ENCODE peak calls at places on chromosomes 3 and 15, in ten cellular contexts. One of them, this sample, is unnamed.

GRCh38 chr3:98887684-98888083 is 13.8 kb downstream of the DCBLD2 start:
- DNase-seq in cardiac fibroblast: no peak
- DNase-seq in NCI-H187 treated with DMSO at 0.1 percent for 48 hours: no peak
- DNase-seq in endodermal cell: no peak
- DNase-seq in AG08396: no peak
- DNase-seq in MM.1S: no peak
- DNase-seq in esophagus squamous epithelium: no peak
- DNase-seq in GM23248: no peak
- DNase-seq in GM18507: no peak
- DNase-seq in activated CD4-positive, alpha-beta T cell treated with anti-CD3 and anti-CD28 coated beads for 48 hours: no peak
- DNase-seq in this sample: no peak

GRCh38 chr15:93608643-93609148 is 519.7 kb upstream of the RGMA start:
- DNase-seq in cardiac fibroblast: no peak
- DNase-seq in NCI-H187 treated with DMSO at 0.1 percent for 48 hours: no peak
- DNase-seq in endodermal cell: no peak
- DNase-seq in AG08396: no peak
- DNase-seq in MM.1S: no peak
- DNase-seq in esophagus squamous epithelium: no peak
- DNase-seq in GM23248: no peak
- DNase-seq in GM18507: no peak
- DNase-seq in activated CD4-positive, alpha-beta T cell treated with anti-CD3 and anti-CD28 coated beads for 48 hours: no peak
- DNase-seq in this sample: no peak

GRCh38 chr3:53045784-53046170 is at the start of gene SFMBT1:
- DNase-seq in cardiac fibroblast: peak; percentile 71
- DNase-seq in NCI-H187 treated with DMSO at 0.1 percent for 48 hours: no peak
- DNase-seq in endodermal cell: peak; percentile 81
- DNase-seq in AG08396: peak; percentile 96
- DNase-seq in MM.1S: peak; percentile 72
- DNase-seq in esophagus squamous epithelium: no peak
- DNase-seq in GM23248: peak; percentile 75
- DNase-seq in GM18507: peak; percentile 81
- DNase-seq in activated CD4-positive, alpha-beta T cell treated with anti-CD3 and anti-CD28 coated beads for 48 hours: peak; percentile 78
- DNase-seq in this sample: peak; percentile 35

GRCh38 chr15:78067328-78068241 is 9.9 kb downstream of the TBC1D2B start:
- DNase-seq in cardiac fibroblast: no peak
- DNase-seq in NCI-H187 treated with DMSO at 0.1 percent for 48 hours: no peak
- DNase-seq in endodermal cell: no peak
- DNase-seq in AG08396: no peak
- DNase-seq in MM.1S: no peak
- DNase-seq in esophagus squamous epithelium: no peak
- DNase-seq in GM23248: peak; percentile 31
- DNase-seq in GM18507: no peak
- DNase-seq in activated CD4-positive, alpha-beta T cell treated with anti-CD3 and anti-CD28 coated beads for 48 hours: no peak
- DNase-seq in this sample: no peak

GRCh38 chr3:186320862-186321568 is 41.0 kb downstream of the DGKG start:
- DNase-seq in cardiac fibroblast: no peak
- DNase-seq in NCI-H187 treated with DMSO at 0.1 percent for 48 hours: no peak
- DNase-seq in endodermal cell: no peak
- DNase-seq in AG08396: no peak
- DNase-seq in MM.1S: no peak
- DNase-seq in esophagus squamous epithelium: no peak
- DNase-seq in GM23248: peak; percentile 41
- DNase-seq in GM18507: no peak
- DNase-seq in activated CD4-positive, alpha-beta T cell treated with anti-CD3 and anti-CD28 coated beads for 48 hours: no peak
- DNase-seq in this sample: no peak

GRCh38 chr3:121399820-121400219 is 146.0 kb downstream of the POLQ start:
- DNase-seq in cardiac fibroblast: no peak
- DNase-seq in NCI-H187 treated with DMSO at 0.1 percent for 48 hours: no peak
- DNase-seq in endodermal cell: no peak
- DNase-seq in AG08396: no peak
- DNase-seq in MM.1S: no peak
- DNase-seq in esophagus squamous epithelium: no peak
- DNase-seq in GM23248: no peak
- DNase-seq in GM18507: no peak
- DNase-seq in activated CD4-positive, alpha-beta T cell treated with anti-CD3 and anti-CD28 coated beads for 48 hours: no peak
- DNase-seq in this sample: no peak

GRCh38 chr15:56059716-56060115 is 66.3 kb upstream of the NEDD4 start:
- DNase-seq in cardiac fibroblast: no peak
- DNase-seq in NCI-H187 treated with DMSO at 0.1 percent for 48 hours: no peak
- DNase-seq in endodermal cell: no peak
- DNase-seq in AG08396: no peak
- DNase-seq in MM.1S: no peak
- DNase-seq in esophagus squamous epithelium: no peak
- DNase-seq in GM23248: no peak
- DNase-seq in GM18507: no peak
- DNase-seq in activated CD4-positive, alpha-beta T cell treated with anti-CD3 and anti-CD28 coated beads for 48 hours: no peak
- DNase-seq in this sample: no peak

GRCh38 chr3:35643391-35643790 is 4.1 kb downstream of the ARPP21 start:
- DNase-seq in cardiac fibroblast: no peak
- DNase-seq in NCI-H187 treated with DMSO at 0.1 percent for 48 hours: no peak
- DNase-seq in endodermal cell: no peak
- DNase-seq in AG08396: no peak
- DNase-seq in MM.1S: no peak
- DNase-seq in esophagus squamous epithelium: no peak
- DNase-seq in GM23248: no peak
- DNase-seq in GM18507: no peak
- DNase-seq in activated CD4-positive, alpha-beta T cell treated with anti-CD3 and anti-CD28 coated beads for 48 hours: no peak
- DNase-seq in this sample: no peak

GRCh38 chr3:4693620-4694019 is 200.5 kb downstream of the ITPR1 start:
- DNase-seq in cardiac fibroblast: no peak
- DNase-seq in NCI-H187 treated with DMSO at 0.1 percent for 48 hours: no peak
- DNase-seq in endodermal cell: peak; percentile 43
- DNase-seq in AG08396: no peak
- DNase-seq in MM.1S: no peak
- DNase-seq in esophagus squamous epithelium: no peak
- DNase-seq in GM23248: no peak
- DNase-seq in GM18507: no peak
- DNase-seq in activated CD4-positive, alpha-beta T cell treated with anti-CD3 and anti-CD28 coated beads for 48 hours: no peak
- DNase-seq in this sample: no peak

GRCh38 chr3:46947981-46948791 is 28.4 kb downstream of the CCDC12 start:
- DNase-seq in cardiac fibroblast: peak; percentile 65
- DNase-seq in NCI-H187 treated with DMSO at 0.1 percent for 48 hours: no peak
- DNase-seq in endodermal cell: peak; percentile 83
- DNase-seq in AG08396: no peak
- DNase-seq in MM.1S: no peak
- DNase-seq in esophagus squamous epithelium: no peak
- DNase-seq in GM23248: peak; percentile 28
- DNase-seq in GM18507: no peak
- DNase-seq in activated CD4-positive, alpha-beta T cell treated with anti-CD3 and anti-CD28 coated beads for 48 hours: peak; percentile 70
- DNase-seq in this sample: no peak

GRCh38 chr15:59691194-59691805 is 2.2 kb upstream of the BNIP2 start:
- DNase-seq in cardiac fibroblast: peak; percentile 74
- DNase-seq in NCI-H187 treated with DMSO at 0.1 percent for 48 hours: no peak
- DNase-seq in endodermal cell: no peak
- DNase-seq in AG08396: peak; percentile 26
- DNase-seq in MM.1S: peak; percentile 71
- DNase-seq in esophagus squamous epithelium: no peak
- DNase-seq in GM23248: peak; percentile 67
- DNase-seq in GM18507: no peak
- DNase-seq in activated CD4-positive, alpha-beta T cell treated with anti-CD3 and anti-CD28 coated beads for 48 hours: peak; percentile 52
- DNase-seq in this sample: peak; percentile 41

GRCh38 chr15:73857193-73857920 is 16.0 kb upstream of the TBC1D21 start:
- DNase-seq in cardiac fibroblast: no peak
- DNase-seq in NCI-H187 treated with DMSO at 0.1 percent for 48 hours: no peak
- DNase-seq in endodermal cell: peak; percentile 35
- DNase-seq in AG08396: no peak
- DNase-seq in MM.1S: no peak
- DNase-seq in esophagus squamous epithelium: no peak
- DNase-seq in GM23248: no peak
- DNase-seq in GM18507: no peak
- DNase-seq in activated CD4-positive, alpha-beta T cell treated with anti-CD3 and anti-CD28 coated beads for 48 hours: no peak
- DNase-seq in this sample: no peak

GRCh38 chr3:14516738-14517345 is 23.3 kb downstream of the GRIP2 start:
- DNase-seq in cardiac fibroblast: no peak
- DNase-seq in NCI-H187 treated with DMSO at 0.1 percent for 48 hours: no peak
- DNase-seq in endodermal cell: peak; percentile 39
- DNase-seq in AG08396: no peak
- DNase-seq in MM.1S: no peak
- DNase-seq in esophagus squamous epithelium: no peak
- DNase-seq in GM23248: no peak
- DNase-seq in GM18507: no peak
- DNase-seq in activated CD4-positive, alpha-beta T cell treated with anti-CD3 and anti-CD28 coated beads for 48 hours: no peak
- DNase-seq in this sample: no peak

GRCh38 chr3:42032693-42033349 is 58.3 kb upstream of the TRAK1 start:
- DNase-seq in cardiac fibroblast: peak; percentile 91
- DNase-seq in NCI-H187 treated with DMSO at 0.1 percent for 48 hours: no peak
- DNase-seq in endodermal cell: no peak
- DNase-seq in AG08396: peak; percentile 39
- DNase-seq in MM.1S: no peak
- DNase-seq in esophagus squamous epithelium: no peak
- DNase-seq in GM23248: peak; percentile 97
- DNase-seq in GM18507: no peak
- DNase-seq in activated CD4-positive, alpha-beta T cell treated with anti-CD3 and anti-CD28 coated beads for 48 hours: no peak
- DNase-seq in this sample: no peak

GRCh38 chr3:50264964-50265485 is 3.9 kb upstream of the SEMA3B start:
- DNase-seq in cardiac fibroblast: no peak
- DNase-seq in NCI-H187 treated with DMSO at 0.1 percent for 48 hours: no peak
- DNase-seq in endodermal cell: no peak
- DNase-seq in AG08396: no peak
- DNase-seq in MM.1S: no peak
- DNase-seq in esophagus squamous epithelium: no peak
- DNase-seq in GM23248: no peak
- DNase-seq in GM18507: no peak
- DNase-seq in activated CD4-positive, alpha-beta T cell treated with anti-CD3 and anti-CD28 coated beads for 48 hours: no peak
- DNase-seq in this sample: no peak

GRCh38 chr3:195236076-195236798 is 34.7 kb downstream of the XXYLT1 start:
- DNase-seq in cardiac fibroblast: no peak
- DNase-seq in NCI-H187 treated with DMSO at 0.1 percent for 48 hours: no peak
- DNase-seq in endodermal cell: peak; percentile 23
- DNase-seq in AG08396: no peak
- DNase-seq in MM.1S: no peak
- DNase-seq in esophagus squamous epithelium: no peak
- DNase-seq in GM23248: no peak
- DNase-seq in GM18507: no peak
- DNase-seq in activated CD4-positive, alpha-beta T cell treated with anti-CD3 and anti-CD28 coated beads for 48 hours: no peak
- DNase-seq in this sample: no peak

GRCh38 chr3:150449169-150449721 is 41.1 kb downstream of the TSC22D2 start:
- DNase-seq in cardiac fibroblast: peak; percentile 63
- DNase-seq in NCI-H187 treated with DMSO at 0.1 percent for 48 hours: no peak
- DNase-seq in endodermal cell: no peak
- DNase-seq in AG08396: no peak
- DNase-seq in MM.1S: no peak
- DNase-seq in esophagus squamous epithelium: no peak
- DNase-seq in GM23248: peak; percentile 79
- DNase-seq in GM18507: no peak
- DNase-seq in activated CD4-positive, alpha-beta T cell treated with anti-CD3 and anti-CD28 coated beads for 48 hours: no peak
- DNase-seq in this sample: peak; percentile 23

GRCh38 chr3:32467333-32468070 is 35.1 kb downstream of the CMTM6 start:
- DNase-seq in cardiac fibroblast: peak; percentile 77
- DNase-seq in NCI-H187 treated with DMSO at 0.1 percent for 48 hours: peak; percentile 16
- DNase-seq in endodermal cell: peak; percentile 94
- DNase-seq in AG08396: peak; percentile 90
- DNase-seq in MM.1S: peak; percentile 69
- DNase-seq in esophagus squamous epithelium: no peak
- DNase-seq in GM23248: peak; percentile 66
- DNase-seq in GM18507: peak; percentile 72
- DNase-seq in activated CD4-positive, alpha-beta T cell treated with anti-CD3 and anti-CD28 coated beads for 48 hours: peak; percentile 81
- DNase-seq in this sample: peak; percentile 33

GRCh38 chr3:10443791-10444429 is 61.5 kb downstream of the ATP2B2 start:
- DNase-seq in cardiac fibroblast: no peak
- DNase-seq in NCI-H187 treated with DMSO at 0.1 percent for 48 hours: no peak
- DNase-seq in endodermal cell: no peak
- DNase-seq in AG08396: no peak
- DNase-seq in MM.1S: no peak
- DNase-seq in esophagus squamous epithelium: no peak
- DNase-seq in GM23248: no peak
- DNase-seq in GM18507: no peak
- DNase-seq in activated CD4-positive, alpha-beta T cell treated with anti-CD3 and anti-CD28 coated beads for 48 hours: no peak
- DNase-seq in this sample: no peak

GRCh38 chr3:149833241-149833640 is 20.2 kb downstream of the RNF13 start:
- DNase-seq in cardiac fibroblast: no peak
- DNase-seq in NCI-H187 treated with DMSO at 0.1 percent for 48 hours: no peak
- DNase-seq in endodermal cell: no peak
- DNase-seq in AG08396: no peak
- DNase-seq in MM.1S: no peak
- DNase-seq in esophagus squamous epithelium: no peak
- DNase-seq in GM23248: peak; percentile 24
- DNase-seq in GM18507: no peak
- DNase-seq in activated CD4-positive, alpha-beta T cell treated with anti-CD3 and anti-CD28 coated beads for 48 hours: no peak
- DNase-seq in this sample: no peak

GRCh38 chr15:31483053-31483923 is 156.7 kb downstream of the KLF13 start:
- DNase-seq in cardiac fibroblast: peak; percentile 12
- DNase-seq in NCI-H187 treated with DMSO at 0.1 percent for 48 hours: no peak
- DNase-seq in endodermal cell: peak; percentile 44
- DNase-seq in AG08396: no peak
- DNase-seq in MM.1S: no peak
- DNase-seq in esophagus squamous epithelium: no peak
- DNase-seq in GM23248: peak; percentile 53
- DNase-seq in GM18507: no peak
- DNase-seq in activated CD4-positive, alpha-beta T cell treated with anti-CD3 and anti-CD28 coated beads for 48 hours: peak; percentile 75
- DNase-seq in this sample: no peak

GRCh38 chr3:125433611-125434041 is 58.5 kb upstream of the ZNF148 start:
- DNase-seq in cardiac fibroblast: no peak
- DNase-seq in NCI-H187 treated with DMSO at 0.1 percent for 48 hours: no peak
- DNase-seq in endodermal cell: no peak
- DNase-seq in AG08396: no peak
- DNase-seq in MM.1S: no peak
- DNase-seq in esophagus squamous epithelium: no peak
- DNase-seq in GM23248: no peak
- DNase-seq in GM18507: no peak
- DNase-seq in activated CD4-positive, alpha-beta T cell treated with anti-CD3 and anti-CD28 coated beads for 48 hours: no peak
- DNase-seq in this sample: no peak

GRCh38 chr15:39345176-39345575 is 235.7 kb upstream of the THBS1 start:
- DNase-seq in cardiac fibroblast: no peak
- DNase-seq in NCI-H187 treated with DMSO at 0.1 percent for 48 hours: no peak
- DNase-seq in endodermal cell: no peak
- DNase-seq in AG08396: no peak
- DNase-seq in MM.1S: no peak
- DNase-seq in esophagus squamous epithelium: no peak
- DNase-seq in GM23248: peak; percentile 68
- DNase-seq in GM18507: no peak
- DNase-seq in activated CD4-positive, alpha-beta T cell treated with anti-CD3 and anti-CD28 coated beads for 48 hours: no peak
- DNase-seq in this sample: no peak

GRCh38 chr15:90266485-90266884 is 1.0 kb downstream of the NGRN start:
- DNase-seq in cardiac fibroblast: peak; percentile 24
- DNase-seq in NCI-H187 treated with DMSO at 0.1 percent for 48 hours: no peak
- DNase-seq in endodermal cell: no peak
- DNase-seq in AG08396: no peak
- DNase-seq in MM.1S: peak; percentile 21
- DNase-seq in esophagus squamous epithelium: no peak
- DNase-seq in GM23248: peak; percentile 81
- DNase-seq in GM18507: no peak
- DNase-seq in activated CD4-positive, alpha-beta T cell treated with anti-CD3 and anti-CD28 coated beads for 48 hours: peak; percentile 48
- DNase-seq in this sample: no peak